ENCODE peak calls at places on chromosomes 4 and X, in five cellular contexts. O is left lobe of liver; J is hepatocyte; B is stimulated activated CD4-positive, alpha-beta T cell treated with anti-CD3 and anti-CD28 coated beads, Interleukin-2, amount 100 ng/mL, for 48 hours; S is B cell. F is an unnamed sample.
A peak's percentile ranks its signal among the peaks of the same experiment; 100 is the strongest.

GRCh38 chr4:102247041-102247440 is 98.2 kb downstream of the SLC39A8 start:
- DNase-seq in O (no peak), J (no peak), B (no peak), S (no peak), F (no peak)

GRCh38 chr4:4443821-4444220 is 56.9 kb downstream of the NSG1 start:
- DNase-seq in J (peak; percentile 34), O (no peak), S (no peak), B (no peak), F (no peak)

GRCh38 chrX:85493821-85494220 is 114.4 kb upstream of the POF1B start:
- DNase-seq in O (no peak), B (no peak), S (no peak), J (no peak), F (no peak)

GRCh38 chrX:48022740-48023139 is 16.0 kb downstream of the SPACA5 start:
- DNase-seq in J (no peak), S (no peak), B (no peak), O (no peak), F (no peak)

GRCh38 chrX:69607616-69608015 is 8.3 kb upstream of the EDA start:
- DNase-seq in J (no peak), S (no peak), B (no peak), O (no peak), F (no peak)

GRCh38 chr4:94507708-94508107 is 56.0 kb downstream of the PDLIM5 start:
- DNase-seq in B (no peak), J (peak; percentile 62), S (no peak), O (peak; percentile 64), F (peak; percentile 41)

GRCh38 chrX:150119323-150119722 is 181.0 kb upstream of the EOLA2 start:
- DNase-seq in S (no peak), B (no peak), J (no peak), O (no peak), F (no peak)

GRCh38 chr4:2269206-2269531 is 7.3 kb upstream of the MXD4 start:
- DNase-seq in B (no peak), J (no peak), O (no peak), S (no peak), F (no peak)

GRCh38 chr4:121932212-121932974 is 19.5 kb downstream of the TRPC3 start:
- DNase-seq in J (no peak), O (no peak), B (no peak), S (no peak), F (no peak)

GRCh38 chr4:128951316-128951715 is 141.8 kb downstream of the JADE1 start:
- DNase-seq in O (no peak), B (no peak), S (no peak), J (no peak), F (no peak)

GRCh38 chr4:2833671-2834000 is 10.0 kb upstream of the ADD1 start:
- DNase-seq in O (peak; percentile 44), B (no peak), S (peak; percentile 21), J (peak; percentile 2), F (peak; percentile 52)

GRCh38 chrX:20067709-20068315 is 48.9 kb downstream of the MAP7D2 start:
- DNase-seq in B (no peak), J (peak; percentile 64), S (no peak), O (no peak), F (peak; percentile 59)

GRCh38 chrX:9907645-9908387 is 59.3 kb upstream of the CLDN34 start:
- DNase-seq in J (no peak), B (no peak), O (no peak), S (no peak), F (no peak)

GRCh38 chrX:73728518-73729023 is 165.6 kb downstream of the CHIC1 start:
- DNase-seq in S (no peak), B (no peak), O (no peak), J (no peak), F (no peak)

GRCh38 chr4:95889662-95890061 is 49.8 kb downstream of the PDHA2 start:
- DNase-seq in J (peak; percentile 17), O (no peak), S (no peak), B (no peak), F (no peak)

GRCh38 chrX:2901367-2902036 is 27.6 kb downstream of the ARSD start:
- DNase-seq in S (no peak), B (no peak), J (no peak), O (no peak), F (no peak)

GRCh38 chrX:136541294-136541693 is 9.3 kb downstream of the VGLL1 start:
- DNase-seq in J (peak; percentile 9), S (no peak), O (no peak), B (no peak), F (no peak)

GRCh38 chr4:96786306-96786705 is 946.4 kb downstream of the PDHA2 start:
- DNase-seq in S (no peak), O (no peak), B (no peak), J (no peak), F (no peak)

GRCh38 chrX:74343970-74344622 is 40.1 kb downstream of the ZCCHC13 start:
- DNase-seq in S (peak; percentile 37), O (peak; percentile 44), J (peak; percentile 75), B (peak; percentile 37), F (peak; percentile 53)

GRCh38 chr4:41406051-41406516 is 131.9 kb upstream of the LIMCH1 start:
- DNase-seq in S (no peak), J (peak; percentile 44), O (no peak), B (no peak), F (no peak)

GRCh38 chr4:140152015-140152703 is 1.8 kb downstream of the MAML3 start:
- DNase-seq in B (peak; percentile 35), S (peak; percentile 86), J (peak; percentile 91), O (no peak), F (peak; percentile 75)

GRCh38 chr4:1378559-1379231 is 27.5 kb downstream of the NKX1-1 start:
- DNase-seq in O (no peak), S (no peak), B (no peak), J (no peak), F (peak; percentile 20)

F was measured in heart left ventricle.